ENCODE peak calls at places on chromosomes 5 and 9, in eight cellular contexts. L is EL; J is progenitor cell of endocrine pancreas; X is posterior cingulate gyrus; A is stimulated activated CD4-positive, alpha-beta T cell treated with anti-CD3 and anti-CD28 coated beads, Interleukin-4, amount 100 ng/mL, for 24 hours; B is hippocampal formation; O is AG20443; V is stimulated activated effector memory CD8-positive, alpha-beta T cell treated with anti-CD3 and anti-CD28 coated beads, Interleukin-12 subunit alpha, Interleukin-12 subunit beta, amount 100 ng/mL, for 72 hours. T is an unnamed sample.

GRCh38 chr9:127449332-127449966 is 1.8 kb downstream of the RPL12 start:
- DNase-seq in L (peak), J (no peak), X (peak), A (no peak), B (no peak), O (no peak), V (no peak), T (peak)

GRCh38 chr5:56422060-56422762 is 189.1 kb upstream of the ANKRD55 start:
- DNase-seq in L (no peak), J (no peak), X (no peak), A (no peak), B (no peak), O (no peak), V (no peak), T (no peak)

GRCh38 chr9:124897570-124898460 is 35.9 kb downstream of the ARPC5L start:
- DNase-seq in L (no peak), J (no peak), X (no peak), A (no peak), B (no peak), O (no peak), V (no peak), T (no peak)

GRCh38 chr9:21854594-21854993 is 52.2 kb downstream of the MTAP start:
- DNase-seq in L (peak), J (no peak), X (no peak), A (no peak), B (no peak), O (no peak), V (no peak), T (no peak)

GRCh38 chr5:78809444-78809843 is 160.9 kb upstream of the LHFPL2 start:
- DNase-seq in L (no peak), J (no peak), X (no peak), A (no peak), B (no peak), O (no peak), V (no peak), T (no peak)

GRCh38 chr5:127042593-127042992 is 12.2 kb upstream of the MARCHF3 start:
- DNase-seq in L (peak), J (no peak), X (no peak), A (no peak), B (no peak), O (peak), V (no peak), T (peak)

GRCh38 chr9:36165766-36166149 is 3.4 kb upstream of the CCIN start:
- DNase-seq in L (peak), J (no peak), X (no peak), A (no peak), B (no peak), O (peak), V (no peak), T (peak)

GRCh38 chr5:176415240-176416122 is 858 bp downstream of the CLTB start:
- DNase-seq in L (peak), J (no peak), X (peak), A (no peak), B (no peak), O (peak), V (peak), T (peak)

GRCh38 chr9:112754578-112754977 is 4.0 kb downstream of the SNX30 start:
- DNase-seq in L (peak), J (no peak), X (no peak), A (peak), B (no peak), O (peak), V (peak), T (peak)

GRCh38 chr9:135790850-135791249 is 88.9 kb downstream of the KCNT1 start:
- DNase-seq in L (no peak), J (no peak), X (no peak), A (no peak), B (no peak), O (no peak), V (no peak), T (no peak)

GRCh38 chr9:37911271-37911681 is 7.3 kb upstream of the SLC25A51 start:
- DNase-seq in L (no peak), J (no peak), X (peak), A (no peak), B (no peak), O (no peak), V (no peak), T (no peak)

GRCh38 chr5:53211799-53212198 is 102.2 kb upstream of the MOCS2 start:
- DNase-seq in L (peak), J (no peak), X (no peak), A (no peak), B (no peak), O (no peak), V (no peak), T (no peak)

GRCh38 chr5:82793808-82794419 is 283.3 kb downstream of the TMEM167A start:
- DNase-seq in L (peak), J (no peak), X (no peak), A (peak), B (no peak), O (peak), V (peak), T (peak)

GRCh38 chr5:157143127-157143959 is 678 bp upstream of the MED7 start:
- DNase-seq in L (peak), J (no peak), X (peak), A (peak), B (no peak), O (peak), V (peak), T (peak)

GRCh38 chr5:103243665-103244064 is 14.9 kb upstream of the MACIR start:
- DNase-seq in L (no peak), J (no peak), X (no peak), A (no peak), B (no peak), O (peak), V (no peak), T (no peak)

GRCh38 chr5:136039202-136039601 is 10.4 kb downstream of the TGFBI start:
- DNase-seq in L (no peak), J (no peak), X (no peak), A (no peak), B (no peak), O (no peak), V (no peak), T (no peak)

GRCh38 chr5:14243768-14244167 is 100.6 kb downstream of the TRIO start:
- DNase-seq in L (no peak), J (no peak), X (no peak), A (no peak), B (no peak), O (no peak), V (no peak), T (no peak)

GRCh38 chr9:115999498-115999897 is 154.1 kb upstream of the PAPPA start:
- DNase-seq in L (peak), J (no peak), X (no peak), A (no peak), B (no peak), O (no peak), V (no peak), T (peak)

T was measured in adipocyte.